ENCODE peak calls at places on chromosomes 7 and 10, in four cellular contexts. N, K, I and A are unnamed samples.

GRCh38 chr7:82156168-82156567 is 287.4 kb downstream of the CACNA2D1 start:
- DNase-seq in K (no peak), I (no peak), N (no peak), A (no peak)

GRCh38 chr7:88218836-88219605 is 817 bp downstream of the SRI start:
- DNase-seq in I (peak; percentile 63), K (peak; percentile 87), N (peak; percentile 66), A (peak; percentile 69)

GRCh38 chr10:102603946-102604345 is 40.3 kb upstream of the TRIM8 start:
- DNase-seq in K (no peak), N (peak; percentile 52), I (no peak), A (no peak)

GRCh38 chr7:77442631-77443420 is 26.7 kb upstream of the GSAP start:
- DNase-seq in N (peak; percentile 50), I (no peak), K (no peak), A (no peak)

GRCh38 chr7:157928808-157929425 is 592.1 kb downstream of the DNAJB6 start:
- DNase-seq in K (no peak), I (no peak), N (no peak), A (no peak)

GRCh38 chr10:3045471-3046209 is 21.7 kb upstream of the PFKP start:
- DNase-seq in K (no peak), I (no peak), N (peak; percentile 85), A (peak; percentile 98)

GRCh38 chr10:45376364-45376801 is 2.4 kb downstream of the ALOX5 start:
- DNase-seq in K (no peak), I (no peak), N (no peak), A (no peak)

GRCh38 chr7:133252858-133253521 is at the start of gene EXOC4:
- DNase-seq in K (peak; percentile 93), N (peak; percentile 97), I (peak; percentile 95), A (peak; percentile 91)

GRCh38 chr10:132066186-132066585 is 440 bp downstream of the JAKMIP3 start:
- DNase-seq in I (no peak), K (no peak), N (no peak), A (no peak)

GRCh38 chr10:16770646-16771045 is 46.6 kb downstream of the RSU1 start:
- DNase-seq in N (no peak), I (no peak), K (no peak), A (no peak)

GRCh38 chr10:124092270-124093075 is 925 bp downstream of the CHST15 start:
- DNase-seq in N (no peak), I (peak; percentile 46), K (peak; percentile 96), A (peak; percentile 67)

GRCh38 chr10:34789993-34790506 is 25.0 kb downstream of the PARD3 start:
- DNase-seq in N (no peak), I (peak; percentile 42), K (no peak), A (no peak)

GRCh38 chr10:7409732-7410168 is 1.1 kb downstream of the SFMBT2 start:
- DNase-seq in I (no peak), N (no peak), K (no peak), A (peak; percentile 14)
- TF ChIP-seq POLR2A in I (no peak), N (no peak), K (no peak), A (no peak)

GRCh38 chr10:97274828-97275227 is 17.6 kb downstream of the ARHGAP19 start:
- DNase-seq in K (no peak), N (no peak), I (no peak), A (no peak)

GRCh38 chr10:97279121-97279815 is 13.2 kb downstream of the ARHGAP19 start:
- DNase-seq in I (no peak), K (no peak), N (peak; percentile 42), A (no peak)

GRCh38 chr10:97277551-97277950 is 14.9 kb downstream of the ARHGAP19 start:
- DNase-seq in N (no peak), I (no peak), K (no peak), A (no peak)

GRCh38 chr10:97280783-97281182 is 11.7 kb downstream of the ARHGAP19 start:
- DNase-seq in K (no peak), I (no peak), N (no peak), A (no peak)

DNA sequence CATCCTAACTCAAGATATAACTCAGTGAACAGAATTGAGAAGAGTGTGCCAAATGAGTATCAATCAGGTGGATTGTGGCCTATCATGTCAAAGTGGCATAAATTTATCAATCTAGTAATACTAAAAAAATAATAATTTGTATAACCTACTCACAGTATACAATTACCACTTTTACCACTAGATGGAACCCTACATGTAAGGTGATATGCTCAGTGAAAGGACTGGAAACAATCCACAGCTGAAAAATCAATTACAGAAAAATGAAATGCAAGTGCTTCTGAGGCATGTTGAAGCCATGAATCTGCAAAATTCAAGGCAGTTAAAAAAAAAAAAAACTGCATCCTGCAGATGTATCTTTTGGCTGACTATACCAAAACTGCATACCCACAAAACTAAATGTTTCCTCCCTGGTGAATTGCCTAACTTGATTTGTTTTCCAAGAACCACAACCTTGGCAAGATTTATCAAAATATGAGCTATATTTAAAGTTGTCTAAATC is 13.9 kb downstream of the ARHGAP19 start:
- DNase-seq in I (no peak), K (no peak), N (peak; percentile 93), A (no peak)
- H3K4me3 ChIP-seq in I (no peak overlapping the region), K (no peak overlapping the region), N (no peak overlapping the region), A (no peak overlapping the region)

GRCh38 chr10:70816220-70816894 is 609 bp downstream of the SGPL1 start:
- DNase-seq in K (peak; percentile 89), I (peak; percentile 70), N (peak; percentile 91), A (peak; percentile 80)
- TF ChIP-seq POLR2A in K (no peak), I (peak; percentile 68), N (peak; percentile 50), A (peak; percentile 73)

GRCh38 chr10:53023411-53023810 is 250.8 kb upstream of the MBL2 start:
- DNase-seq in N (no peak), K (no peak), I (no peak), A (no peak)

GRCh38 chr10:53022663-53023088 is 250.1 kb upstream of the MBL2 start:
- DNase-seq in N (no peak), K (no peak), I (no peak), A (no peak)

DNA sequence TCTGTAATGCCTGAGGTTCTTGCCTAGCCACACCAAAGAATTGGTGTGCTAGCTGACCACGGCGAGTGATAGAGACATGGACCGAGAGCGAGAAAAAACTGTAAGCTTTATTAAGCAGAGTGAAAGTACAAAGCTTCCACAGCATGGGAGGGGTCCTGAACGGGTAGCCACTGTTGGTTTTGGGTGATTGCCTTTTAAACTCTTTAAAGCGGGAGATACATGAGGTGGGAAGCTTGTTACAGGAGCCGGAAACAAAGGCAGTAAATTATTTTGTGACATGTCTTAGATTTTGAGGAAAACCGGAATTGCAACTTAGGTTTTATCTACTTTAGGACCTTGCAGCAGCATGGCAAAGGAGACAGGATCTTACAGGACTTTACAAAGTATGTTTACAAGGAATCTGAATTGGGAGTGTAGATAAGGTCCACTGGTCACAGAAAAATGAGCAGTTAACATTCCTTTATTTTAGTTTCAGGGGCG is 252.6 kb upstream of the MBL2 start:
- DNase-seq in K (no peak), I (no peak), N (peak; percentile 21), A (peak; percentile 34)
- H3K4me3 ChIP-seq in K (peak overlapping the region; percentile 10), I (no peak overlapping the region), N (peak overlapping the region; percentile 37), A (no peak overlapping the region)

GRCh38 chr7:37920619-37921339 is at the start of gene EPDR1:
- DNase-seq in K (peak; percentile 80), I (peak; percentile 75), N (no peak), A (peak; percentile 84)
- TF ChIP-seq POLR2A in K (no peak), I (peak; percentile 51), N (no peak), A (peak; percentile 87)

GRCh38 chr7:95397381-95397780 is 1.2 kb upstream of the PON3 start:
- DNase-seq in N (no peak), K (no peak), I (no peak), A (no peak)

GRCh38 chr7:95396136-95397032 is at the start of gene PON3:
- DNase-seq in K (peak; percentile 72), N (no peak), I (peak; percentile 68), A (peak; percentile 42)

GRCh38 chr7:95394370-95394769 is 1.8 kb downstream of the PON3 start:
- DNase-seq in N (no peak), K (no peak), I (no peak), A (no peak)

GRCh38 chr7:95398155-95398940 is 2.2 kb upstream of the PON3 start:
- DNase-seq in K (no peak), N (no peak), I (no peak), A (no peak)

GRCh38 chr7:95395755-95396135 is 430 bp downstream of the PON3 start:
- DNase-seq in I (no peak), K (no peak), N (no peak), A (no peak)
- H3K4me3 ChIP-seq in I (peak overlapping the region; percentile 38), K (peak overlapping the region; percentile 46), N (no peak overlapping the region), A (no peak overlapping the region)

DNA sequence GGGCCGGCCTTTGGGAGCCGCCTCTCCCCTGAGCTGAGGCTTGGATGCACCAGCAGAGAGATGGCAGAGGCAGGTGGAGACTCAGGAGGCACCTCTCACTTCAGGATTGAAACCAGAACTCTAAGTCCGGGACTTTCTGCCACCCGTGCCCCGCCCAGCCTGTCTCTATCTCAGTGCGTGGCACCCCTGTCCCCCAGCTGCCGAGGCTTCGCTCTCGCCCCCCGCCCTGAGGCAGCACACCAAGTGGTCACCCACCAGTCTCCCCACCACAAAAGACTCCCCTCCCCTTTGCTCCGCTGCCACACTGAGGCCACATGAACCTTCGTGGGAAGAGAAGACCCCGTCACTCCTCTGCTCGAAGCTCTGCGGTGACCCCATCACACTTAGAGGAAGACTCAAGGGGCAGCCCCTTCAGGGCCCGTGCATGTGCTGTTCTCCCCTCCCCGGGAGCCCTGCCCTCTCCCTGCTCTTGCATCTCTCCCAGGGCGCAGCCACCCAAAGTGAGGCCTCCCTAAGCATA is 166.7 kb downstream of the PRKAG2 start:
- DNase-seq in I (no peak), N (no peak), K (no peak), A (no peak)
- TF ChIP-seq POLR2A in I (no peak), N (no peak), K (no peak), A (no peak)

GRCh38 chr7:1758859-1759521 is 88.9 kb downstream of the ELFN1 start:
- DNase-seq in N (no peak), K (peak; percentile 63), I (no peak), A (no peak)
- H3K4me3 ChIP-seq in N (no peak overlapping the region), K (no peak overlapping the region), I (no peak overlapping the region), A (no peak overlapping the region)